ENCODE peak calls at places on chromosomes 13 and 19, in seven cellular contexts. N, X, Q, U, H, T and I are unnamed samples.

GRCh38 chr19:4058696-4059492 is 7.8 kb downstream of the ZBTB7A start:
- DNase-seq in N (no peak), X (no peak), Q (peak), U (no peak), H (no peak), T (no peak), I (peak)

GRCh38 chr13:30224732-30225131 is 82.6 kb downstream of the KATNAL1 start:
- DNase-seq in N (peak), X (no peak), Q (no peak), U (no peak), H (no peak), T (no peak), I (no peak)

GRCh38 chr13:109205315-109205714 is 575.9 kb downstream of the MYO16 start:
- DNase-seq in N (no peak), X (no peak), Q (no peak), U (no peak), H (no peak), T (no peak), I (no peak)

GRCh38 chr19:18029617-18030338 is 21.8 kb downstream of the ARRDC2 start:
- DNase-seq in N (no peak), X (no peak), Q (no peak), U (peak), H (no peak), T (peak), I (peak)

GRCh38 chr13:72970956-72971355 is 87.8 kb upstream of the KLF5 start:
- DNase-seq in N (peak), X (no peak), Q (no peak), U (no peak), H (no peak), T (no peak), I (no peak)

GRCh38 chr19:36141039-36141914 is 1.4 kb downstream of the CAPNS1 start:
- DNase-seq in N (peak), X (peak), Q (no peak), U (peak), H (peak), T (peak), I (peak)

GRCh38 chr19:17967258-17968051 is 548 bp downstream of the KCNN1 start:
- DNase-seq in N (no peak), X (no peak), Q (no peak), U (no peak), H (no peak), T (peak), I (no peak)

GRCh38 chr19:40084948-40085347 is 5.8 kb downstream of the ZNF780A start:
- DNase-seq in N (no peak), X (no peak), Q (no peak), U (no peak), H (no peak), T (no peak), I (no peak)

GRCh38 chr19:53772943-53773342 is 51.2 kb downstream of the NLRP12 start:
- DNase-seq in N (peak), X (peak), Q (no peak), U (peak), H (peak), T (peak), I (peak)

GRCh38 chr19:29554149-29554548 is 28.4 kb downstream of the VSTM2B start:
- DNase-seq in N (no peak), X (no peak), Q (no peak), U (no peak), H (no peak), T (no peak), I (no peak)

GRCh38 chr19:3319643-3320353 is 46.6 kb upstream of the NFIC start:
- DNase-seq in N (no peak), X (no peak), Q (no peak), U (no peak), H (no peak), T (no peak), I (no peak)

GRCh38 chr19:45457776-45458175 is 10.0 kb upstream of the FOSB start:
- DNase-seq in N (no peak), X (no peak), Q (no peak), U (no peak), H (no peak), T (no peak), I (no peak)

GRCh38 chr13:114131581-114132418 is 623 bp downstream of the RASA3 start:
- DNase-seq in N (no peak), X (no peak), Q (no peak), U (peak), H (no peak), T (no peak), I (no peak)